ENCODE peak calls at places on chromosomes 6 and 20, in six cellular contexts. One of them, this sample, is unnamed.

GRCh38 chr6:125114248-125114858 is 39.2 kb upstream of the TPD52L1 start:
- DNase-seq in psoas muscle: no peak
- DNase-seq in neural crest cell: peak
- DNase-seq in tibial artery: peak
- DNase-seq in dorsolateral prefrontal cortex: no peak
- DNase-seq in ovary: peak
- DNase-seq in this sample: no peak

GRCh38 chr6:47722178-47722577 is 23.8 kb downstream of the ADGRF4 start:
- DNase-seq in tibial artery: no peak
- DNase-seq in ovary: no peak
- DNase-seq in dorsolateral prefrontal cortex: no peak
- DNase-seq in neural crest cell: no peak
- DNase-seq in psoas muscle: no peak
- DNase-seq in this sample: no peak

GRCh38 chr20:23052904-23053303 is 3.4 kb upstream of the THBD start:
- DNase-seq in psoas muscle: no peak
- DNase-seq in ovary: no peak
- DNase-seq in dorsolateral prefrontal cortex: no peak
- DNase-seq in neural crest cell: no peak
- DNase-seq in tibial artery: no peak
- DNase-seq in this sample: no peak

GRCh38 chr20:62972270-62973032 is 19.9 kb downstream of the SLC17A9 start:
- DNase-seq in dorsolateral prefrontal cortex: peak
- DNase-seq in psoas muscle: peak
- DNase-seq in tibial artery: peak
- DNase-seq in neural crest cell: peak
- DNase-seq in ovary: peak
- DNase-seq in this sample: peak

GRCh38 chr6:35919827-35920751 is 809 bp downstream of the SRPK1 start:
- DNase-seq in ovary: no peak
- DNase-seq in tibial artery: no peak
- DNase-seq in neural crest cell: peak
- DNase-seq in psoas muscle: no peak
- DNase-seq in dorsolateral prefrontal cortex: no peak
- DNase-seq in this sample: peak

GRCh38 chr6:79504372-79504771 is 32.9 kb downstream of the LCA5 start:
- DNase-seq in dorsolateral prefrontal cortex: no peak
- DNase-seq in tibial artery: no peak
- DNase-seq in ovary: no peak
- DNase-seq in psoas muscle: no peak
- DNase-seq in neural crest cell: no peak
- DNase-seq in this sample: no peak

GRCh38 chr6:138115877-138116660 is 8.8 kb upstream of the PERP start:
- DNase-seq in neural crest cell: no peak
- DNase-seq in psoas muscle: peak
- DNase-seq in ovary: peak
- DNase-seq in dorsolateral prefrontal cortex: peak
- DNase-seq in tibial artery: peak
- DNase-seq in this sample: peak

GRCh38 chr6:154882107-154882506 is 113.0 kb upstream of the TIAM2 start:
- DNase-seq in neural crest cell: no peak
- DNase-seq in psoas muscle: no peak
- DNase-seq in tibial artery: no peak
- DNase-seq in dorsolateral prefrontal cortex: no peak
- DNase-seq in ovary: no peak
- DNase-seq in this sample: no peak

GRCh38 chr6:144478487-144478886 is 193.4 kb downstream of the UTRN start:
- DNase-seq in neural crest cell: no peak
- DNase-seq in ovary: no peak
- DNase-seq in psoas muscle: peak
- DNase-seq in dorsolateral prefrontal cortex: no peak
- DNase-seq in tibial artery: peak
- DNase-seq in this sample: no peak

GRCh38 chr6:128303870-128304269 is 216.5 kb downstream of the PTPRK start:
- DNase-seq in ovary: no peak
- DNase-seq in psoas muscle: no peak
- DNase-seq in dorsolateral prefrontal cortex: no peak
- DNase-seq in tibial artery: no peak
- DNase-seq in neural crest cell: no peak
- DNase-seq in this sample: no peak

GRCh38 chr20:6765469-6766058 is 1.9 kb upstream of the BMP2 start:
- DNase-seq in tibial artery: no peak
- DNase-seq in dorsolateral prefrontal cortex: no peak
- DNase-seq in psoas muscle: no peak
- DNase-seq in ovary: no peak
- DNase-seq in neural crest cell: peak
- DNase-seq in this sample: peak

GRCh38 chr6:144955853-144956252 is 670.7 kb downstream of the UTRN start:
- DNase-seq in dorsolateral prefrontal cortex: no peak
- DNase-seq in neural crest cell: no peak
- DNase-seq in psoas muscle: no peak
- DNase-seq in tibial artery: no peak
- DNase-seq in ovary: no peak
- DNase-seq in this sample: no peak

GRCh38 chr20:35620818-35621559 is 5.4 kb downstream of the SPAG4 start:
- DNase-seq in dorsolateral prefrontal cortex: no peak
- DNase-seq in psoas muscle: no peak
- DNase-seq in neural crest cell: no peak
- DNase-seq in ovary: no peak
- DNase-seq in tibial artery: no peak
- DNase-seq in this sample: no peak

GRCh38 chr20:14441201-14441600 is 103.8 kb upstream of the FLRT3 start:
- DNase-seq in ovary: no peak
- DNase-seq in dorsolateral prefrontal cortex: no peak
- DNase-seq in psoas muscle: no peak
- DNase-seq in tibial artery: no peak
- DNase-seq in neural crest cell: no peak
- DNase-seq in this sample: no peak

GRCh38 chr20:62066339-62066982 is 780 bp upstream of the TAF4 start:
- DNase-seq in neural crest cell: peak
- DNase-seq in tibial artery: no peak
- DNase-seq in psoas muscle: peak
- DNase-seq in dorsolateral prefrontal cortex: no peak
- DNase-seq in ovary: no peak
- DNase-seq in this sample: no peak

GRCh38 chr6:11729083-11729482 is 49.5 kb downstream of the ADTRP start:
- DNase-seq in neural crest cell: no peak
- DNase-seq in dorsolateral prefrontal cortex: no peak
- DNase-seq in psoas muscle: no peak
- DNase-seq in tibial artery: no peak
- DNase-seq in ovary: no peak
- DNase-seq in this sample: no peak

GRCh38 chr6:100465701-100466409 is 1.1 kb upstream of the SIM1 start:
- DNase-seq in tibial artery: no peak
- DNase-seq in ovary: no peak
- DNase-seq in neural crest cell: no peak
- DNase-seq in dorsolateral prefrontal cortex: no peak
- DNase-seq in psoas muscle: no peak
- DNase-seq in this sample: no peak

GRCh38 chr6:105485456-105485855 is 82.6 kb upstream of the PREP start:
- DNase-seq in tibial artery: no peak
- DNase-seq in dorsolateral prefrontal cortex: no peak
- DNase-seq in neural crest cell: no peak
- DNase-seq in psoas muscle: no peak
- DNase-seq in ovary: no peak
- DNase-seq in this sample: no peak

GRCh38 chr6:158536891-158537798 is 22.7 kb upstream of the TMEM181 start:
- DNase-seq in ovary: no peak
- DNase-seq in psoas muscle: no peak
- DNase-seq in tibial artery: no peak
- DNase-seq in dorsolateral prefrontal cortex: no peak
- DNase-seq in neural crest cell: peak
- DNase-seq in this sample: no peak

GRCh38 chr20:49889943-49890650 is 25.2 kb downstream of the SPATA2 start:
- DNase-seq in dorsolateral prefrontal cortex: no peak
- DNase-seq in ovary: no peak
- DNase-seq in tibial artery: no peak
- DNase-seq in neural crest cell: no peak
- DNase-seq in psoas muscle: no peak
- DNase-seq in this sample: no peak
- TF ChIP-seq CTCF in dorsolateral prefrontal cortex: no peak
- TF ChIP-seq CTCF in ovary: no peak
- TF ChIP-seq CTCF in tibial artery: no peak
- TF ChIP-seq CTCF in neural crest cell: peak
- TF ChIP-seq CTCF in psoas muscle: no peak
- TF ChIP-seq CTCF in this sample: no peak

GRCh38 chr6:424741-425417 is 33.3 kb downstream of the IRF4 start:
- DNase-seq in ovary: no peak
- DNase-seq in neural crest cell: no peak
- DNase-seq in psoas muscle: no peak
- DNase-seq in tibial artery: no peak
- DNase-seq in dorsolateral prefrontal cortex: no peak
- DNase-seq in this sample: no peak
- TF ChIP-seq CTCF in ovary: no peak
- TF ChIP-seq CTCF in neural crest cell: no peak
- TF ChIP-seq CTCF in psoas muscle: no peak
- TF ChIP-seq CTCF in tibial artery: no peak
- TF ChIP-seq CTCF in dorsolateral prefrontal cortex: no peak
- TF ChIP-seq CTCF in this sample: no peak

GRCh38 chr6:56037587-56037986 is 162.2 kb upstream of the BMP5 start:
- DNase-seq in tibial artery: no peak
- DNase-seq in neural crest cell: no peak
- DNase-seq in ovary: no peak
- DNase-seq in dorsolateral prefrontal cortex: no peak
- DNase-seq in psoas muscle: no peak
- DNase-seq in this sample: no peak
- TF ChIP-seq CTCF in tibial artery: no peak
- TF ChIP-seq CTCF in neural crest cell: no peak
- TF ChIP-seq CTCF in ovary: no peak
- TF ChIP-seq CTCF in dorsolateral prefrontal cortex: no peak
- TF ChIP-seq CTCF in psoas muscle: no peak
- TF ChIP-seq CTCF in this sample: no peak

DNA sequence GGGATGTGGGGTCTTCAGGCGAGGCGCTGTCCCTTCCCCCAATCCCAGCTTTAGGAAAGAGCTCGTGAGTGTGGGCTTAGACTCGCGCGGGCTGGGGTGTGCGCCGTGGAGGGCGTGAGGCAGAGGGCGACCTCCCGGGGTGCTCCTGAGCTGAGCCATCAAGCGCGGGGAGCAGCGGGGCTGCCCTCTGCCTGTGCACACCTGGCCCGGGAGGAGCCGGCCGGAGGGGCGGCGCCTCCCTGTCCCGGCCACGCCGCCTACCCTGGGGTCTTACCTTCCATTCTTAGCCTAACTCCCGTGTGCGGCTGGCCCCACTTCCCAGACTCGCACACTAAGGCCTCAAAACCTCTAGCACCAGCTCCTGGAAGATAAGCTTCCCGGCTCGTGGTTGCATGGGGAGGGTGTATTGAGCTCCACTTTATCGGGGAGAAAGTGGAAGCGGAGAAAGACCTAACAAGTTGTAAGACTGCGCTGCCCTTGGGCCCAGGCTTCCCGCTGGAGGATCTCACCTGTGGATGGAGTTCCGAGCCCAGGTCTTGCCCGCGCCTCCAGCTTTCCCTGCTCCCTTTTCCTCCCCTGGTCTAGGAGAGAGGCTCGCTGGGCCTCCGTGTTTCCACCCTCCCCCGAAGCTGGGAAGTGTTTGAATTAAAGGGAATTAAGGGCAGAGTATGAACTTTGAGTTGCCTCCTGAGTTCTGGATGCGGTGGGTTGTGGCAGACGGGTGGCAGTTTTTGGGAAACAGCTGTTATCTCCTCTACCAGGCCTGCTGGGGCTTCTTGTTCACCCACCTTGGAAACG is 1.2 kb downstream of the DNMT3B start:
- DNase-seq in psoas muscle: no peak
- DNase-seq in tibial artery: no peak
- DNase-seq in ovary: no peak
- DNase-seq in neural crest cell: no peak
- DNase-seq in dorsolateral prefrontal cortex: no peak
- DNase-seq in this sample: no peak
- TF ChIP-seq CTCF in psoas muscle: no peak
- TF ChIP-seq CTCF in tibial artery: no peak
- TF ChIP-seq CTCF in ovary: no peak
- TF ChIP-seq CTCF in neural crest cell: no peak
- TF ChIP-seq CTCF in dorsolateral prefrontal cortex: no peak
- TF ChIP-seq CTCF in this sample: no peak

GRCh38 chr20:45300961-45301360 is 5.7 kb upstream of the RBPJL start:
- DNase-seq in ovary: no peak
- DNase-seq in neural crest cell: peak
- DNase-seq in psoas muscle: no peak
- DNase-seq in dorsolateral prefrontal cortex: no peak
- DNase-seq in tibial artery: no peak
- DNase-seq in this sample: no peak
- TF ChIP-seq CTCF in ovary: no peak
- TF ChIP-seq CTCF in neural crest cell: peak
- TF ChIP-seq CTCF in psoas muscle: no peak
- TF ChIP-seq CTCF in dorsolateral prefrontal cortex: no peak
- TF ChIP-seq CTCF in tibial artery: no peak
- TF ChIP-seq CTCF in this sample: peak

GRCh38 chr20:5214826-5215225 is 88.0 kb downstream of the CDS2 start:
- DNase-seq in psoas muscle: no peak
- DNase-seq in tibial artery: no peak
- DNase-seq in dorsolateral prefrontal cortex: no peak
- DNase-seq in ovary: no peak
- DNase-seq in neural crest cell: no peak
- DNase-seq in this sample: no peak
- TF ChIP-seq CTCF in psoas muscle: no peak
- TF ChIP-seq CTCF in tibial artery: no peak
- TF ChIP-seq CTCF in dorsolateral prefrontal cortex: no peak
- TF ChIP-seq CTCF in ovary: no peak
- TF ChIP-seq CTCF in neural crest cell: no peak
- TF ChIP-seq CTCF in this sample: no peak

This sample was measured in AG09319.